ENCODE peak calls at places on chromosomes 3 and 15, in eight cellular contexts. T is H9, C is adrenal gland, B is HCT116, W is iPS DF 6.9, D is A549, Q is tibial artery, J is GM23248. Y is an unnamed sample.

GRCh38 chr3:172840463-172840862 is 89.9 kb downstream of the ECT2 start:
- DNase-seq in W (no peak), T (no peak), Q (no peak), C (no peak), B (no peak), J (no peak), D (no peak), Y (no peak)

GRCh38 chr3:40869939-40870338 is 329.4 kb upstream of the CTNNB1 start:
- DNase-seq in D (no peak), B (no peak), C (no peak), Q (no peak), J (no peak), W (no peak), T (peak; percentile 50), Y (no peak)

GRCh38 chr3:186360779-186361178 is 1.3 kb downstream of the DGKG start:
- DNase-seq in D (no peak), Q (no peak), W (no peak), J (no peak), B (no peak), C (no peak), T (peak; percentile 39), Y (no peak)

GRCh38 chr3:13228584-13228983 is 155.4 kb upstream of the IQSEC1 start:
- DNase-seq in D (no peak), Q (no peak), J (no peak), T (no peak), W (no peak), C (no peak), B (no peak), Y (no peak)

GRCh38 chr15:40029979-40030893 is 8.7 kb downstream of the SRP14 start:
- DNase-seq in B (no peak), D (peak; percentile 30), J (peak; percentile 56), W (no peak), T (no peak), C (no peak), Q (no peak), Y (no peak)

GRCh38 chr15:31280037-31280830 is 46.4 kb upstream of the KLF13 start:
- DNase-seq in Q (peak; percentile 20), D (no peak), W (no peak), J (no peak), B (no peak), T (peak; percentile 29), C (no peak), Y (no peak)

GRCh38 chr3:172808969-172809546 is 58.5 kb downstream of the ECT2 start:
- DNase-seq in W (no peak), B (peak; percentile 21), D (peak; percentile 40), J (peak; percentile 63), T (no peak), C (no peak), Q (no peak), Y (peak; percentile 10)

GRCh38 chr3:48369685-48370329 is 2.2 kb upstream of the FBXW12 start:
- DNase-seq in J (no peak), C (no peak), Q (no peak), W (no peak), D (no peak), T (no peak), B (no peak), Y (no peak)

GRCh38 chr3:43296565-43296964 is 10.2 kb downstream of the SNRK start:
- DNase-seq in J (peak; percentile 57), B (no peak), W (no peak), C (no peak), D (no peak), T (no peak), Q (peak; percentile 42), Y (no peak)

GRCh38 chr3:74328505-74328904 is 286.0 kb downstream of the CNTN3 start:
- DNase-seq in Q (no peak), B (no peak), D (no peak), W (no peak), T (no peak), C (no peak), J (no peak), Y (no peak)

GRCh38 chr3:45225465-45226205 is 452 bp downstream of the TMEM158 start:
- DNase-seq in Q (no peak), C (no peak), J (peak; percentile 73), D (peak; percentile 6), W (no peak), T (peak; percentile 39), B (no peak), Y (no peak)

GRCh38 chr3:12756185-12756584 is 2.9 kb downstream of the TMEM40 start:
- DNase-seq in Q (no peak), C (no peak), W (no peak), B (no peak), D (no peak), T (no peak), J (no peak), Y (no peak)

GRCh38 chr3:122497425-122497824 is 17.3 kb downstream of the KPNA1 start:
- DNase-seq in W (no peak), T (no peak), J (peak; percentile 94), B (peak; percentile 45), D (no peak), Q (no peak), C (no peak), Y (peak; percentile 62)

GRCh38 chr15:48221885-48222284 is 15.8 kb downstream of the SLC12A1 start:
- DNase-seq in Q (peak; percentile 30), D (no peak), B (no peak), W (no peak), T (no peak), C (no peak), J (peak; percentile 45), Y (no peak)

GRCh38 chr3:124522226-124522625 is 208.0 kb upstream of the UMPS start:
- DNase-seq in T (no peak), D (no peak), W (no peak), B (no peak), J (no peak), C (no peak), Q (no peak), Y (no peak)

GRCh38 chr15:89654847-89655805 is at the start of gene KIF7:
- DNase-seq in D (peak; percentile 42), W (no peak), T (peak; percentile 84), Q (peak; percentile 23), C (no peak), B (no peak), J (peak; percentile 88), Y (no peak)

GRCh38 chr15:70060214-70061085 is 37.3 kb downstream of the TLE3 start:
- DNase-seq in Q (no peak), J (no peak), D (no peak), T (no peak), C (no peak), B (no peak), W (no peak), Y (no peak)

GRCh38 chr3:187481426-187481825 is 113.2 kb downstream of the RTP4 start:
- DNase-seq in Q (no peak), T (no peak), D (no peak), C (no peak), W (no peak), B (no peak), J (no peak), Y (no peak)

GRCh38 chr3:100891033-100891432 is 102.2 kb downstream of the ABI3BP start:
- DNase-seq in T (no peak), C (no peak), D (peak; percentile 17), Q (no peak), J (peak; percentile 67), W (no peak), B (no peak), Y (no peak)

GRCh38 chr15:75335705-75336355 is at the start of gene COMMD4:
- DNase-seq in T (peak; percentile 95), D (peak; percentile 98), Q (peak; percentile 97), J (peak; percentile 97), B (peak; percentile 91), W (peak; percentile 87), C (peak; percentile 97), Y (peak; percentile 88)

GRCh38 chr3:173709026-173709425 is 311.5 kb downstream of the NLGN1 start:
- DNase-seq in C (no peak), Q (no peak), J (peak; percentile 25), B (no peak), T (no peak), D (no peak), W (no peak), Y (no peak)

GRCh38 chr15:78461171-78461881 is 23.3 kb downstream of the IREB2 start:
- DNase-seq in Q (no peak), D (no peak), W (no peak), J (no peak), T (no peak), C (no peak), B (no peak), Y (no peak)

GRCh38 chr15:90592144-90592887 is 62.6 kb downstream of the CRTC3 start:
- DNase-seq in T (no peak), W (no peak), B (no peak), D (peak; percentile 77), Q (no peak), J (peak; percentile 91), C (no peak), Y (peak; percentile 64)

GRCh38 chr3:58173670-58174472 is 36.9 kb downstream of the DNASE1L3 start:
- DNase-seq in B (no peak), C (no peak), J (no peak), W (no peak), Q (peak; percentile 45), T (peak; percentile 80), D (peak; percentile 69), Y (no peak)

GRCh38 chr3:162719684-162720341 is 1223.2 kb downstream of the OTOL1 start:
- DNase-seq in B (peak; percentile 68), Q (no peak), W (no peak), D (peak; percentile 83), T (no peak), J (peak; percentile 97), C (no peak), Y (peak; percentile 74)

GRCh38 chr3:151391715-151392114 is 7.2 kb upstream of the P2RY12 start:
- DNase-seq in T (no peak), C (no peak), W (no peak), J (no peak), B (no peak), Q (no peak), D (no peak), Y (no peak)
- H3K27ac ChIP-seq in T (no peak overlapping the region), C (no peak overlapping the region), W (no peak overlapping the region), J (no peak overlapping the region), B (no peak overlapping the region), Q (no peak overlapping the region), D (no peak overlapping the region), Y (no peak overlapping the region)

GRCh38 chr15:99628374-99629001 is 62.7 kb downstream of the MEF2A start:
- DNase-seq in Q (no peak), W (no peak), J (no peak), C (no peak), D (peak; percentile 33), T (no peak), B (no peak), Y (no peak)
- H3K9me3 ChIP-seq in Q (no peaks in the 10 kb centered on the region), W (no peaks in the 10 kb centered on the region), J (no peaks in the 10 kb centered on the region), C (no peaks in the 10 kb centered on the region), D (peaks cover 6% of the 10 kb centered on the region), T (no peaks in the 10 kb centered on the region), B (no peaks in the 10 kb centered on the region), Y (no peaks in the 10 kb centered on the region)

GRCh38 chr15:57061281-57061680 is 142.8 kb downstream of the TCF12 start:
- DNase-seq in D (no peak), T (no peak), J (peak; percentile 23), B (no peak), Q (no peak), W (no peak), C (no peak), Y (no peak)
- H3K27ac ChIP-seq in D (no peak overlapping the region), T (no peak overlapping the region), J (peak overlapping the region; percentile 70), B (no peak overlapping the region), Q (no peak overlapping the region), W (no peak overlapping the region), C (no peak overlapping the region), Y (peak overlapping the region; percentile 55)

DNA sequence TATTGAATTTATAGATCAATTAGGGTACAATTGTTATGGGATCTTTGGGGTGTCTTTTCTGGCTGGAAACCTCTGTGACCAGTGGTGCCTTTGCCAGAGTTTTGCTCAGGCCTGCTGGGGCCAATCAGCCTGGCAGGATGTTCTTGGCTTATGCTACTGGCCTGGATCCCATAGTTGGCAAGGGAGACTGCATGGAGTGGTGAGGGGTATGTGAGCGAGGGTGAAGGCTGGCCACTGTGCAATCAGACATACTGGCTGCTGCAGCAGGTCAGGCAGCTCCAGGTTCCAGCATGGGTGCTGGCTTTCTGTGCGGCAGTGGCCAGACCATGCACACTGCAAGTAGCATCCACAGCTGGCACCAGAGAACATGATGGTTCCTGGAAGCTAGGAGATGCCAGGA is 1053.2 kb upstream of the GBE1 start:
- DNase-seq in B (no peak), W (no peak), D (no peak), T (no peak), C (no peak), Q (no peak), J (no peak), Y (no peak)
- H3K9me3 ChIP-seq in B (peaks cover 4% of the 10 kb centered on the region), W (no peaks in the 10 kb centered on the region), D (no peaks in the 10 kb centered on the region), T (peaks cover 6% of the 10 kb centered on the region), C (no peaks in the 10 kb centered on the region), Q (peaks cover 3% of the 10 kb centered on the region), J (no peaks in the 10 kb centered on the region), Y (peaks cover 14% of the 10 kb centered on the region)

Y was measured in AG04450.